ENCODE peak calls at places on chromosome 15, in ten cellular contexts. T, R, O, Z, E, I, Q, U, J and L are unnamed samples.

GRCh38 chr15:73857193-73857920 is 16.0 kb upstream of the TBC1D21 start:
- DNase-seq in T (peak), R (no peak), E (peak), Z (no peak), O (no peak), U (no peak), I (no peak), Q (no peak), J (no peak), L (no peak)

GRCh38 chr15:72382146-72382545 is 6.3 kb upstream of the HEXA start:
- DNase-seq in E (no peak), Z (no peak), R (no peak), J (peak), I (no peak), O (no peak), T (no peak), Q (no peak), U (no peak), L (no peak)

GRCh38 chr15:79943820-79944219 is 27.2 kb downstream of the BCL2A1 start:
- DNase-seq in T (no peak), Z (no peak), J (no peak), R (no peak), Q (no peak), I (no peak), E (no peak), O (peak), U (no peak), L (no peak)

GRCh38 chr15:40389824-40390595 is 7.5 kb downstream of the KNSTRN start:
- DNase-seq in Z (no peak), J (no peak), Q (no peak), E (no peak), U (no peak), R (no peak), I (no peak), O (no peak), T (no peak), L (no peak)

GRCh38 chr15:58932791-58933310 is 628 bp downstream of the SLTM start:
- DNase-seq in R (no peak), Q (no peak), J (peak), Z (peak), O (peak), T (no peak), I (no peak), E (no peak), U (no peak), L (no peak)

GRCh38 chr15:83850015-83850414 is 196.1 kb downstream of the ADAMTSL3 start:
- DNase-seq in Q (no peak), Z (no peak), J (no peak), T (no peak), I (no peak), U (no peak), R (no peak), O (no peak), E (no peak), L (no peak)

GRCh38 chr15:38231430-38231829 is 21.2 kb upstream of the SPRED1 start:
- DNase-seq in J (no peak), E (no peak), T (no peak), U (no peak), I (no peak), Z (no peak), Q (no peak), R (no peak), O (no peak), L (no peak)

GRCh38 chr15:93467327-93467726 is 378.3 kb upstream of the RGMA start:
- DNase-seq in T (no peak), O (peak), I (peak), Z (no peak), J (no peak), U (peak), R (peak), Q (no peak), E (no peak), L (no peak)

GRCh38 chr15:76196286-76196948 is 114.9 kb downstream of the ETFA start:
- DNase-seq in J (peak), E (no peak), T (peak), Q (peak), R (peak), U (peak), Z (peak), O (peak), I (peak), L (no peak)

GRCh38 chr15:45155739-45156138 is 25.9 kb downstream of the DUOX1 start:
- DNase-seq in R (no peak), J (no peak), E (no peak), Z (no peak), Q (no peak), I (no peak), T (no peak), O (no peak), U (no peak), L (no peak)

GRCh38 chr15:62578960-62579359 is 413.9 kb upstream of the C2CD4B start:
- DNase-seq in E (no peak), I (no peak), T (no peak), U (no peak), Z (no peak), O (no peak), R (no peak), J (no peak), Q (no peak), L (no peak)

GRCh38 chr15:64636541-64636940 is 138.8 kb downstream of the RBPMS2 start:
- DNase-seq in Z (no peak), E (no peak), R (no peak), Q (no peak), O (no peak), T (no peak), J (no peak), U (no peak), I (no peak), L (no peak)

GRCh38 chr15:80777137-80777536 is 2.0 kb upstream of the CEMIP start:
- DNase-seq in T (peak), I (peak), J (peak), Z (peak), Q (peak), E (no peak), R (peak), O (peak), U (no peak), L (no peak)

GRCh38 chr15:66891776-66892175 is 173.6 kb upstream of the SMAD3 start:
- DNase-seq in Q (no peak), O (no peak), T (no peak), J (no peak), Z (no peak), E (no peak), U (no peak), I (no peak), R (no peak), L (no peak)

GRCh38 chr15:66721501-66721937 is 19.5 kb downstream of the SMAD6 start:
- DNase-seq in T (no peak), E (no peak), J (peak), R (no peak), Q (no peak), O (peak), U (no peak), I (no peak), Z (no peak), L (no peak)

GRCh38 chr15:25391971-25392733 is 46.7 kb downstream of the UBE3A start:
- DNase-seq in U (no peak), Z (peak), J (peak), O (peak), E (no peak), R (no peak), I (no peak), T (no peak), Q (peak), L (no peak)

GRCh38 chr15:34014556-34014955 is 24.4 kb downstream of the AVEN start:
- DNase-seq in E (no peak), T (no peak), Q (no peak), J (no peak), Z (no peak), U (no peak), R (no peak), O (no peak), I (no peak), L (no peak)

GRCh38 chr15:78878356-78878755 is 5.7 kb downstream of the MORF4L1 start:
- DNase-seq in J (no peak), Z (no peak), E (no peak), I (no peak), U (no peak), T (no peak), Q (no peak), O (no peak), R (no peak), L (no peak)

GRCh38 chr15:66946578-66947164 is 118.7 kb upstream of the SMAD3 start:
- DNase-seq in I (peak), Q (no peak), R (peak), O (peak), U (peak), T (no peak), Z (peak), J (peak), E (peak), L (peak)

GRCh38 chr15:29143293-29143692 is 126.3 kb downstream of the NSMCE3 start:
- DNase-seq in R (no peak), O (no peak), U (no peak), E (no peak), Q (no peak), Z (no peak), J (no peak), T (peak), I (no peak), L (no peak)

GRCh38 chr15:80182611-80183210 is 29.9 kb downstream of the FAH start:
- DNase-seq in Z (no peak), E (no peak), J (peak), T (no peak), O (no peak), R (peak), I (no peak), Q (peak), U (no peak), L (no peak)

GRCh38 chr15:86316699-86317378 is 237.2 kb downstream of the AGBL1 start:
- DNase-seq in Q (no peak), Z (peak), I (no peak), E (no peak), U (no peak), R (no peak), O (no peak), J (no peak), T (no peak), L (no peak)

DNA sequence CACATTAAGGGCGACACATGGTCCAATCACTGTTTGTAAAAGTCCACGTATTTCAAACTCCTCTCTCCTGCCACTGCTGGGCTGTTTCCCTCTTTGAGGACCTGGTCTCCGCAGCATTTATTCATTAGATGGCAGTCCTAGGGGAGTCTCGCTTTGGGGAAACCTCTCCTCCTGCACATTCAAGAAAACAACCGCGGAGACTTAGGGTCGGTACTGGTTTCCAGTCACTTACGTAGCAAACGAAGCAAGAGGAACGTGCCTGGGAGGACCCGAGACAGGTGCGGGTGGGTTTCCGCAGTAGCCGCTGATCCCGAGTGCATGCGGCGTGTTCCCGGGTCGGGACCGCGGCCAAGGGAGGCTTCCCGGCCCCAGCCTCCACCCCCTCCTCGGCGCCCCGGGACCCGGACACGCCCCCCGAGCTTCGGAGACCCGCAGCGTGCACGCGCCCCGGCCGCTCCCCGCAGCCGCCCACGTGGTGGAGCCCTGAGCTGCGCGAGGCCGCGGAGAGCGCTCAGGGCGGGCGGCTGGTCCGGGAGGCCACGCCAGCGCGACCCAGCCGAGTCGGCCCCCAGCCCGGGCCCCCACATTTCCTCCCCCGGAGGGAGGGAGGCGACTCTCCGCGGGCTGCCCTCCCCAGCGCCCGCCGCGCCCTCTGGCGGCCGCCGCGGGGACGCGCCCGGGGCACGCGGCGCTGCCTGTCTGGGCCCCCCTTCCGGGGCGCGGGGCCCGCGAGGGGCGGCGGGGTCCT is 1.1 kb upstream of the IGF1R start:
- DNase-seq in J (peak), E (peak), O (peak), Q (no peak), U (peak), T (peak), Z (peak), R (no peak), I (peak), L (peak)
- TF ChIP-seq CTCF in J (no peak), E (peak), O (no peak), Q (peak), U (peak), T (peak), Z (peak), R (no peak), I (no peak), L (peak)

GRCh38 chr15:50886611-50887350 is 21.7 kb upstream of the AP4E1 start:
- DNase-seq in R (no peak), T (no peak), E (no peak), Z (no peak), O (peak), U (no peak), Q (no peak), I (no peak), J (no peak), L (no peak)
- TF ChIP-seq CTCF in R (no peak), T (no peak), E (no peak), Z (no peak), O (no peak), U (no peak), Q (no peak), I (no peak), J (no peak), L (no peak)

GRCh38 chr15:52783929-52784798 is 6.0 kb downstream of the ONECUT1 start:
- DNase-seq in Z (peak), I (no peak), Q (no peak), J (no peak), R (no peak), U (no peak), T (no peak), O (no peak), E (peak), L (peak)

GRCh38 chr15:52784799-52785671 is 5.1 kb downstream of the ONECUT1 start:
- DNase-seq in I (no peak), O (no peak), Z (no peak), R (no peak), Q (no peak), T (no peak), J (no peak), E (peak), U (no peak), L (peak)

GRCh38 chr15:52786436-52787122 is 3.6 kb downstream of the ONECUT1 start:
- DNase-seq in J (no peak), O (no peak), I (no peak), U (no peak), Z (no peak), Q (no peak), T (no peak), R (no peak), E (peak), L (peak)

GRCh38 chr15:52787123-52787503 is 3.0 kb downstream of the ONECUT1 start:
- DNase-seq in Z (no peak), U (no peak), J (no peak), Q (no peak), I (no peak), O (no peak), R (no peak), E (peak), T (no peak), L (no peak)

GRCh38 chr15:52785672-52786406 is 4.3 kb downstream of the ONECUT1 start:
- DNase-seq in O (no peak), R (no peak), E (no peak), J (no peak), Z (no peak), U (no peak), T (no peak), Q (no peak), I (no peak), L (no peak)
- TF ChIP-seq CTCF in O (no peak), R (no peak), E (no peak), J (no peak), Z (no peak), U (no peak), T (no peak), Q (no peak), I (no peak), L (no peak)

GRCh38 chr15:69160976-69161877 is 792 bp downstream of the GLCE start:
- DNase-seq in J (peak), O (peak), Q (no peak), T (no peak), I (peak), R (no peak), Z (peak), U (peak), E (peak), L (peak)

GRCh38 chr15:69159805-69160140 is 662 bp upstream of the GLCE start:
- DNase-seq in E (no peak), U (no peak), I (no peak), T (no peak), O (no peak), J (no peak), Z (no peak), Q (no peak), R (no peak), L (no peak)

GRCh38 chr15:69161878-69162213 is 1.4 kb downstream of the GLCE start:
- DNase-seq in I (no peak), E (no peak), Z (no peak), T (no peak), R (no peak), J (no peak), Q (no peak), U (no peak), O (no peak), L (no peak)

GRCh38 chr15:69158843-69159240 is 1.6 kb upstream of the GLCE start:
- DNase-seq in Z (no peak), I (no peak), O (no peak), U (no peak), Q (no peak), R (no peak), T (no peak), E (no peak), J (no peak), L (no peak)

GRCh38 chr15:69160141-69160975 is at the start of gene GLCE:
- DNase-seq in E (peak), T (peak), J (peak), O (peak), R (peak), U (peak), Q (peak), I (peak), Z (peak), L (peak)
- TF ChIP-seq CTCF in E (no peak), T (no peak), J (no peak), O (no peak), R (no peak), U (no peak), Q (no peak), I (no peak), Z (no peak), L (no peak)